ENCODE peak calls at places on chromosomes 13 and 19, in nine cellular contexts. X is AG04450, Q is endothelial cell of umbilical vein, O is cardiac muscle cell, I is heart left ventricle, Y is uterus, W is left ventricle myocardium inferior, U is right lobe of liver, G is tibial artery. P is an unnamed sample.

GRCh38 chr13:41500501-41500900 is 43.2 kb downstream of the RGCC start:
- DNase-seq in X (no peak), Q (no peak), O (no peak), I (no peak), Y (no peak), W (peak; percentile 33), U (no peak), G (no peak), P (no peak)

GRCh38 chr19:46659151-46660007 is 1.6 kb downstream of the DACT3 start:
- DNase-seq in X (no peak), Q (no peak), O (peak; percentile 91), I (peak; percentile 47), Y (peak; percentile 64), W (no peak), U (peak; percentile 60), G (peak; percentile 85), P (peak; percentile 15)

GRCh38 chr19:18502633-18503294 is 19.1 kb downstream of the ELL start:
- DNase-seq in X (no peak), Q (no peak), O (no peak), I (no peak), Y (no peak), W (peak; percentile 56), U (no peak), G (no peak), P (no peak)

GRCh38 chr13:24215732-24216131 is 55.2 kb downstream of the SPATA13 start:
- DNase-seq in X (no peak), Q (peak; percentile 90), O (no peak), I (peak; percentile 52), Y (peak; percentile 47), W (peak; percentile 31), U (peak; percentile 68), G (no peak), P (peak; percentile 78)

GRCh38 chr19:53172892-53173291 is 14.0 kb upstream of the ZNF347 start:
- DNase-seq in X (no peak), Q (no peak), O (no peak), I (no peak), Y (no peak), W (no peak), U (no peak), G (no peak), P (no peak)

GRCh38 chr19:35202722-35203674 is 25.5 kb downstream of the FAM187B start:
- DNase-seq in X (no peak), Q (no peak), O (peak; percentile 35), I (no peak), Y (no peak), W (no peak), U (no peak), G (no peak), P (no peak)

GRCh38 chr19:54138777-54139256 is 1.3 kb downstream of the CNOT3 start:
- DNase-seq in X (no peak), Q (no peak), O (no peak), I (no peak), Y (no peak), W (no peak), U (no peak), G (no peak), P (no peak)

GRCh38 chr19:858284-858683 is 1.2 kb upstream of the CFD start:
- DNase-seq in X (no peak), Q (no peak), O (no peak), I (no peak), Y (no peak), W (no peak), U (no peak), G (no peak), P (no peak)

GRCh38 chr13:60787083-60787482 is 390.1 kb downstream of the TDRD3 start:
- DNase-seq in X (no peak), Q (no peak), O (no peak), I (no peak), Y (no peak), W (no peak), U (no peak), G (no peak), P (no peak)

GRCh38 chr13:98839826-98840769 is 87.6 kb upstream of the SLC15A1 start:
- DNase-seq in X (no peak), Q (peak; percentile 70), O (peak; percentile 81), I (peak; percentile 68), Y (peak; percentile 38), W (peak; percentile 60), U (peak; percentile 75), G (no peak), P (peak; percentile 79)

GRCh38 chr13:74324338-74324737 is 190.1 kb upstream of the KLF12 start:
- DNase-seq in X (no peak), Q (no peak), O (no peak), I (no peak), Y (no peak), W (no peak), U (no peak), G (no peak), P (no peak)

GRCh38 chr13:93227906-93228801 is 1.5 kb downstream of the GPC6 start:
- DNase-seq in X (no peak), Q (no peak), O (peak; percentile 92), I (peak; percentile 48), Y (peak; percentile 51), W (peak; percentile 33), U (peak; percentile 74), G (peak; percentile 86), P (peak; percentile 11)

GRCh38 chr19:4529924-4530522 is 5.0 kb downstream of the PLIN5 start:
- DNase-seq in X (no peak), Q (no peak), O (no peak), I (no peak), Y (no peak), W (no peak), U (no peak), G (no peak), P (no peak)

GRCh38 chr19:4533835-4534424 is 1.1 kb downstream of the PLIN5 start:
- DNase-seq in X (no peak), Q (no peak), O (no peak), I (no peak), Y (no peak), W (no peak), U (no peak), G (no peak), P (no peak)

GRCh38 chr19:4531562-4532165 is 3.4 kb downstream of the PLIN5 start:
- DNase-seq in X (no peak), Q (no peak), O (no peak), I (no peak), Y (no peak), W (no peak), U (peak; percentile 83), G (no peak), P (peak; percentile 73)

GRCh38 chr19:4534836-4535658 is at the start of gene PLIN5:
- DNase-seq in X (no peak), Q (peak; percentile 48), O (peak; percentile 87), I (peak; percentile 89), Y (peak; percentile 55), W (peak; percentile 81), U (peak; percentile 97), G (no peak), P (peak; percentile 97)

DNA sequence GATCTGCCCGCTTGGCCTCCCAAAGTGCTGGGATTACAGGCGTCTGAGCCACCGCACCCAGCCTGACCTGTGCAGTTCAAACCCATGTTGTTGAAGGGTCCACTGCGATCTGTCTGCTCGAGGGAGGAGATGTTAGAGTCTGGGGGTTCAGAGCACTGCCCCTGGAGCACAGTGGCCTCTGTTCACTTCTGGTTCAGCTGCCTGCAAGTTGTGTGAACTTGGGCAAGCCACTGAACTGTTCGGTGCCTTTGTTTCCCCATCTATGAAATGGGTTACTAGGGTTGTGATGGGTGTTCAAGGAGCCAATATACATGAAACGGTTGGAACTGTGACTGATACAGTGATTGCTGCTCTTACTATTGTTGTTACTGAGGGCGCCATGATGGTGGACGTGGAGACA is 1.7 kb downstream of the PLIN5 start:
- DNase-seq in X (no peak), Q (no peak), O (no peak), I (no peak), Y (no peak), W (no peak), U (no peak), G (no peak), P (no peak)
- H3K27me3 ChIP-seq in X (peaks cover 25% of the 10 kb centered on the region), Q (no peaks in the 10 kb centered on the region), O (no peaks in the 10 kb centered on the region), I (no peaks in the 10 kb centered on the region), Y (no peaks in the 10 kb centered on the region), W (peaks cover 31% of the 10 kb centered on the region), U (no peaks in the 10 kb centered on the region), G (no peaks in the 10 kb centered on the region), P (no peaks in the 10 kb centered on the region)

DNA sequence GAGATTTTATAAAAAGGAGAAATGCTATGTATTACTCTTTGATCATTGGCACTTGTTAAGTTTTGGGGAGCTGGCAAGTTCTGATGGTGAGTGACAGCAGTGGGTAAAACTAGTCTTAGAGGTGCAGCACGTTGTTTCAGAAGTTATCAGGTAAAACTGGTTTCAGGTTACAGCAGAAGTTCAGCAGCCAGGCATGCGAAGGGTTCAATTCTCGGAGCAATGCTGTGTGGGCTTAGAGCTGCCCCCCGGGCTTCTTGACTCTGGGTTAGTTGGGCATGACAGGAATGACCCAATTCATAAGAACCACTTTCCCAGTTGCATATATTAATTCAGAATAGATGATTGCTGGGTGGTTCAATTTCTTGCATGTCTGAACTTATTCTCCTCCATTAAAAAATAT is 34.8 kb downstream of the ING1 start:
- DNase-seq in X (no peak), Q (no peak), O (no peak), I (no peak), Y (no peak), W (no peak), U (no peak), G (no peak), P (no peak)
- H3K27me3 ChIP-seq in X (no peaks in the 10 kb centered on the region), Q (no peaks in the 10 kb centered on the region), O (no peaks in the 10 kb centered on the region), I (no peaks in the 10 kb centered on the region), Y (no peaks in the 10 kb centered on the region), W (no peaks in the 10 kb centered on the region), U (no peaks in the 10 kb centered on the region), G (no peaks in the 10 kb centered on the region), P (no peaks in the 10 kb centered on the region)

GRCh38 chr13:111339366-111340143 is 19.1 kb downstream of the TEX29 start:
- DNase-seq in X (no peak), Q (no peak), O (no peak), I (no peak), Y (no peak), W (no peak), U (no peak), G (no peak), P (no peak)

GRCh38 chr13:111337206-111337605 is 16.8 kb downstream of the TEX29 start:
- DNase-seq in X (peak; percentile 91), Q (no peak), O (no peak), I (no peak), Y (no peak), W (no peak), U (no peak), G (no peak), P (no peak)

GRCh38 chr13:111337741-111338140 is 17.3 kb downstream of the TEX29 start:
- DNase-seq in X (no peak), Q (no peak), O (no peak), I (no peak), Y (no peak), W (no peak), U (no peak), G (no peak), P (no peak)

GRCh38 chr13:111336666-111337065 is 16.2 kb downstream of the TEX29 start:
- DNase-seq in X (no peak), Q (no peak), O (no peak), I (no peak), Y (no peak), W (no peak), U (no peak), G (no peak), P (no peak)

GRCh38 chr13:111338841-111339240 is 18.4 kb downstream of the TEX29 start:
- DNase-seq in X (no peak), Q (no peak), O (no peak), I (no peak), Y (no peak), W (no peak), U (no peak), G (no peak), P (no peak)
- H3K27me3 ChIP-seq in X (no peaks in the 10 kb centered on the region), Q (no peaks in the 10 kb centered on the region), O (no peaks in the 10 kb centered on the region), I (no peaks in the 10 kb centered on the region), Y (no peaks in the 10 kb centered on the region), W (no peaks in the 10 kb centered on the region), U (no peaks in the 10 kb centered on the region), G (no peaks in the 10 kb centered on the region), P (no peaks in the 10 kb centered on the region)

GRCh38 chr19:3575949-3576673 is 3.4 kb downstream of the HMG20B start:
- DNase-seq in X (no peak), Q (no peak), O (no peak), I (no peak), Y (no peak), W (no peak), U (no peak), G (no peak), P (no peak)
- H3K27me3 ChIP-seq in X (no peaks in the 10 kb centered on the region), Q (no peaks in the 10 kb centered on the region), O (no peaks in the 10 kb centered on the region), I (no peaks in the 10 kb centered on the region), Y (no peaks in the 10 kb centered on the region), W (no peaks in the 10 kb centered on the region), U (no peaks in the 10 kb centered on the region), G (no peaks in the 10 kb centered on the region), P (no peaks in the 10 kb centered on the region)